ENCODE peak calls at places on chromosomes 4 and X, in nine cellular contexts. M is CD8-positive, alpha-beta T cell; B is CD8-positive, alpha-beta memory T cell; R is cardiac muscle cell; P is tibial artery; J is small intestine; F is IMR-90; N is heart right ventricle; I is mammary epithelial cell. O is an unnamed sample.
A peak's percentile ranks its signal among the peaks of the same experiment; 100 is the strongest.

GRCh38 chr4:19254476-19254875 is 997.2 kb upstream of the SLIT2 start:
- DNase-seq in P (no peak), B (no peak), R (no peak), J (no peak), I (no peak), M (no peak), F (no peak), N (no peak), O (no peak)

GRCh38 chr4:168797176-168797575 is 212.9 kb downstream of the CBR4 start:
- DNase-seq in R (no peak), J (no peak), M (no peak), P (no peak), I (peak; percentile 84), F (peak; percentile 94), B (no peak), N (no peak), O (no peak)

GRCh38 chr4:36189511-36190226 is 54.6 kb downstream of the ARAP2 start:
- DNase-seq in J (peak; percentile 52), P (no peak), N (no peak), M (no peak), R (no peak), F (no peak), B (no peak), I (no peak), O (no peak)

GRCh38 chr4:16110906-16111305 is 27.1 kb upstream of the PROM1 start:
- DNase-seq in F (no peak), P (no peak), I (no peak), J (no peak), N (no peak), B (no peak), M (no peak), R (no peak), O (no peak)

GRCh38 chrX:155216940-155217450 is 735 bp downstream of the VBP1 start:
- DNase-seq in N (no peak), R (peak; percentile 16), P (no peak), M (no peak), J (peak; percentile 0), I (no peak), B (no peak), F (peak; percentile 4), O (no peak)

GRCh38 chr4:10050171-10051120 is 29.1 kb upstream of the SLC2A9 start:
- DNase-seq in R (no peak), P (no peak), B (no peak), J (no peak), N (no peak), F (no peak), M (no peak), I (peak; percentile 68), O (no peak)

GRCh38 chr4:55849724-55850123 is 3.7 kb upstream of the EXOC1 start:
- DNase-seq in F (no peak), R (no peak), B (no peak), J (no peak), P (no peak), N (no peak), M (no peak), I (no peak), O (no peak)

GRCh38 chr4:74123065-74123728 is 24.2 kb upstream of the CXCL2 start:
- DNase-seq in B (no peak), R (no peak), M (no peak), J (no peak), F (peak; percentile 15), N (no peak), I (no peak), P (peak; percentile 74), O (peak; percentile 41)

GRCh38 chr4:181688416-181688815 is 554.8 kb upstream of the TENM3 start:
- DNase-seq in R (no peak), I (no peak), F (peak; percentile 62), J (no peak), N (no peak), P (no peak), B (no peak), M (no peak), O (no peak)

GRCh38 chr4:99389606-99390005 is 37.1 kb upstream of the ADH1C start:
- DNase-seq in B (no peak), J (no peak), R (no peak), N (no peak), I (no peak), P (no peak), F (peak; percentile 64), M (no peak), O (no peak)

GRCh38 chrX:55486736-55487135 is 2.9 kb downstream of the USP51 start:
- DNase-seq in R (no peak), N (no peak), P (no peak), I (peak; percentile 41), M (no peak), F (no peak), J (no peak), B (no peak), O (no peak)

GRCh38 chrX:101759000-101759399 is 99.3 kb upstream of the ARMCX2 start:
- DNase-seq in P (peak; percentile 59), R (peak; percentile 63), F (peak; percentile 49), B (peak; percentile 1), N (peak; percentile 23), J (peak; percentile 16), M (no peak), I (peak; percentile 1), O (no peak)

GRCh38 chr4:18322111-18322510 is 300.6 kb upstream of the LCORL start:
- DNase-seq in I (no peak), N (no peak), P (no peak), F (no peak), M (no peak), R (no peak), B (no peak), J (no peak), O (no peak)

GRCh38 chrX:53089224-53089842 is 4.6 kb upstream of the KANTR start:
- DNase-seq in J (peak; percentile 56), N (peak; percentile 34), M (no peak), F (peak; percentile 68), R (peak; percentile 51), P (no peak), I (peak; percentile 41), B (peak; percentile 31), O (no peak)

GRCh38 chr4:180542445-180543100 is 1700.6 kb upstream of the TENM3 start:
- DNase-seq in P (no peak), F (peak; percentile 75), B (no peak), N (no peak), M (no peak), J (no peak), R (no peak), I (peak; percentile 72), O (no peak)

GRCh38 chr4:15649914-15650545 is 5.1 kb downstream of the FBXL5 start:
- DNase-seq in P (no peak), M (peak; percentile 16), I (peak; percentile 49), R (peak; percentile 69), F (peak; percentile 63), N (peak; percentile 51), B (peak; percentile 52), J (peak; percentile 69), O (no peak)

GRCh38 chrX:63686878-63687714 is 97.9 kb downstream of the ARHGEF9 start:
- DNase-seq in M (no peak), F (peak; percentile 45), P (no peak), R (peak; percentile 25), B (no peak), N (no peak), J (peak; percentile 17), I (peak; percentile 41), O (no peak)

GRCh38 chrX:13364230-13364629 is 44.4 kb upstream of the ATXN3L start:
- DNase-seq in F (no peak), R (no peak), N (no peak), J (peak; percentile 3), P (no peak), I (no peak), M (no peak), B (no peak), O (no peak)

GRCh38 chr4:14513471-14513870 is 488.8 kb upstream of the CPEB2 start:
- DNase-seq in B (no peak), M (no peak), N (no peak), I (no peak), J (no peak), R (no peak), F (no peak), P (no peak), O (no peak)

GRCh38 chrX:42073468-42073867 is 150.1 kb upstream of the CASK start:
- DNase-seq in M (no peak), R (no peak), B (no peak), I (no peak), F (no peak), P (no peak), N (no peak), J (peak; percentile 72), O (no peak)

GRCh38 chr4:134028411-134028810 is 173.2 kb downstream of the PABPC4L start:
- DNase-seq in M (no peak), R (no peak), J (no peak), F (no peak), P (no peak), N (no peak), B (no peak), I (no peak), O (no peak)

GRCh38 chr4:73109493-73109892 is 40.0 kb upstream of the COX18 start:
- DNase-seq in R (no peak), F (no peak), P (no peak), B (no peak), M (no peak), I (no peak), J (no peak), N (no peak), O (no peak)
- H3K36me3 ChIP-seq in R (peaks cover 49% of the 10 kb centered on the region), F (peaks cover 28% of the 10 kb centered on the region), P (peaks cover 78% of the 10 kb centered on the region), B (peaks cover 11% of the 10 kb centered on the region), M (peaks cover 11% of the 10 kb centered on the region), I (peaks cover 26% of the 10 kb centered on the region), J (peaks cover 7% of the 10 kb centered on the region), N (peaks cover 100% of the 10 kb centered on the region), O (no peaks in the 10 kb centered on the region)

GRCh38 chr4:38100474-38101255 is 140.5 kb downstream of the PTTG2 start:
- DNase-seq in B (no peak), I (peak; percentile 21), N (no peak), R (no peak), F (no peak), J (no peak), P (no peak), M (no peak), O (no peak)
- H3K36me3 ChIP-seq in B (peaks cover 20% of the 10 kb centered on the region), I (peaks cover 4% of the 10 kb centered on the region), N (peaks cover 94% of the 10 kb centered on the region), R (no peaks in the 10 kb centered on the region), F (peaks cover 2% of the 10 kb centered on the region), J (peaks cover 4% of the 10 kb centered on the region), P (peaks cover 80% of the 10 kb centered on the region), M (peaks cover 25% of the 10 kb centered on the region), O (peaks cover 75% of the 10 kb centered on the region)

GRCh38 chrX:72316408-72317079 is 10.8 kb upstream of the CITED1 start:
- DNase-seq in P (no peak), F (no peak), N (no peak), I (no peak), M (no peak), R (no peak), J (peak; percentile 69), B (no peak), O (no peak)
- H3K36me3 ChIP-seq in P (no peaks in the 10 kb centered on the region), F (no peaks in the 10 kb centered on the region), N (no peaks in the 10 kb centered on the region), I (no peaks in the 10 kb centered on the region), M (no peaks in the 10 kb centered on the region), R (no peaks in the 10 kb centered on the region), J (no peaks in the 10 kb centered on the region), B (no peaks in the 10 kb centered on the region), O (no peaks in the 10 kb centered on the region)

GRCh38 chrX:24777660-24778059 is 83.9 kb downstream of the POLA1 start:
- DNase-seq in J (peak; percentile 38), M (no peak), B (no peak), R (no peak), I (no peak), P (no peak), F (no peak), N (no peak), O (no peak)

GRCh38 chrX:24774650-24775049 is 80.9 kb downstream of the POLA1 start:
- DNase-seq in I (peak; percentile 2), J (no peak), B (no peak), F (no peak), N (no peak), R (no peak), M (no peak), P (no peak), O (no peak)

GRCh38 chrX:24775891-24776290 is 82.2 kb downstream of the POLA1 start:
- DNase-seq in R (no peak), J (peak; percentile 64), P (no peak), F (no peak), N (no peak), I (no peak), M (no peak), B (no peak), O (no peak)
- H3K36me3 ChIP-seq in R (no peaks in the 10 kb centered on the region), J (no peaks in the 10 kb centered on the region), P (no peaks in the 10 kb centered on the region), F (no peaks in the 10 kb centered on the region), N (peaks cover 6% of the 10 kb centered on the region), I (no peaks in the 10 kb centered on the region), M (no peaks in the 10 kb centered on the region), B (no peaks in the 10 kb centered on the region), O (no peaks in the 10 kb centered on the region)

O was measured in left lung.